ENCODE peak calls at places on chromosomes 3 and 15, in six cellular contexts. Q is A549, H is heart left ventricle, M is ovary, R is vagina, K is body of pancreas. W is an unnamed sample.

GRCh38 chr15:66154581-66154980 is 99.0 kb downstream of the MEGF11 start:
- DNase-seq in M (no peak), K (no peak), Q (no peak), H (no peak), R (no peak), W (no peak)

GRCh38 chr3:123400169-123400568 is 48.7 kb downstream of the ADCY5 start:
- DNase-seq in M (no peak), R (no peak), H (no peak), Q (no peak), K (no peak), W (no peak)

GRCh38 chr3:148916132-148916531 is 51.0 kb downstream of the CPA3 start:
- DNase-seq in M (no peak), H (no peak), R (no peak), K (no peak), Q (no peak), W (no peak)

GRCh38 chr3:184358921-184359350 is 2.5 kb downstream of the CLCN2 start:
- DNase-seq in H (no peak), R (no peak), M (no peak), K (no peak), Q (no peak), W (no peak)

GRCh38 chr15:74209997-74210573 is 7.5 kb upstream of the STRA6 start:
- DNase-seq in H (no peak), M (no peak), K (peak; percentile 58), Q (no peak), R (no peak), W (no peak)

GRCh38 chr15:34754674-34755418 is at the start of gene GJD2:
- DNase-seq in H (no peak), Q (no peak), K (peak; percentile 35), M (no peak), R (no peak), W (no peak)

GRCh38 chr3:69433016-69433937 is 47.4 kb upstream of the FRMD4B start:
- DNase-seq in H (no peak), Q (no peak), M (no peak), K (no peak), R (no peak), W (no peak)

GRCh38 chr3:71580636-71581215 is 2.8 kb downstream of the FOXP1 start:
- DNase-seq in R (no peak), K (no peak), M (no peak), H (no peak), Q (no peak), W (no peak)

GRCh38 chr15:101326462-101327146 is 31.6 kb upstream of the SNRPA1 start:
- DNase-seq in R (no peak), H (no peak), M (no peak), K (no peak), Q (no peak), W (no peak)

GRCh38 chr3:138389841-138390581 is 41.6 kb downstream of the MRAS start:
- DNase-seq in Q (peak; percentile 54), R (no peak), H (no peak), M (peak; percentile 70), K (peak; percentile 49), W (peak; percentile 68)

GRCh38 chr15:49664706-49665105 is 43.9 kb downstream of the DTWD1 start:
- DNase-seq in K (no peak), R (no peak), M (no peak), H (no peak), Q (no peak), W (no peak)

GRCh38 chr3:193078996-193079731 is 161.5 kb upstream of the MB21D2 start:
- DNase-seq in H (no peak), M (no peak), Q (no peak), K (no peak), R (no peak), W (no peak)

GRCh38 chr3:58161435-58162398 is 49.1 kb downstream of the DNASE1L3 start:
- DNase-seq in R (no peak), M (peak; percentile 91), Q (peak; percentile 75), H (peak; percentile 54), K (peak; percentile 73), W (peak; percentile 86)

GRCh38 chr3:61890167-61890566 is 328.8 kb downstream of the PTPRG start:
- DNase-seq in R (no peak), K (no peak), H (no peak), Q (no peak), M (no peak), W (no peak)

GRCh38 chr3:100096866-100097265 is 17.4 kb downstream of the FILIP1L start:
- DNase-seq in K (no peak), Q (no peak), M (no peak), H (no peak), R (no peak), W (no peak)

GRCh38 chr3:74561881-74562280 is 52.6 kb downstream of the CNTN3 start:
- DNase-seq in Q (no peak), R (no peak), M (no peak), K (no peak), H (no peak), W (no peak)

GRCh38 chr3:44687898-44688297 is 24.6 kb upstream of the ZNF502 start:
- DNase-seq in Q (no peak), M (no peak), K (no peak), R (no peak), H (no peak), W (no peak)

GRCh38 chr3:44680921-44681455 is 31.5 kb upstream of the ZNF502 start:
- DNase-seq in H (no peak), K (no peak), R (no peak), M (no peak), Q (no peak), W (no peak)

GRCh38 chr3:44685128-44685800 is 27.2 kb upstream of the ZNF502 start:
- DNase-seq in M (peak; percentile 59), R (no peak), H (peak; percentile 73), Q (no peak), K (peak; percentile 83), W (peak; percentile 63)

GRCh38 chr3:44678480-44679116 is 30.1 kb downstream of the ZNF35 start:
- DNase-seq in Q (no peak), R (no peak), K (no peak), M (no peak), H (no peak), W (no peak)

DNA sequence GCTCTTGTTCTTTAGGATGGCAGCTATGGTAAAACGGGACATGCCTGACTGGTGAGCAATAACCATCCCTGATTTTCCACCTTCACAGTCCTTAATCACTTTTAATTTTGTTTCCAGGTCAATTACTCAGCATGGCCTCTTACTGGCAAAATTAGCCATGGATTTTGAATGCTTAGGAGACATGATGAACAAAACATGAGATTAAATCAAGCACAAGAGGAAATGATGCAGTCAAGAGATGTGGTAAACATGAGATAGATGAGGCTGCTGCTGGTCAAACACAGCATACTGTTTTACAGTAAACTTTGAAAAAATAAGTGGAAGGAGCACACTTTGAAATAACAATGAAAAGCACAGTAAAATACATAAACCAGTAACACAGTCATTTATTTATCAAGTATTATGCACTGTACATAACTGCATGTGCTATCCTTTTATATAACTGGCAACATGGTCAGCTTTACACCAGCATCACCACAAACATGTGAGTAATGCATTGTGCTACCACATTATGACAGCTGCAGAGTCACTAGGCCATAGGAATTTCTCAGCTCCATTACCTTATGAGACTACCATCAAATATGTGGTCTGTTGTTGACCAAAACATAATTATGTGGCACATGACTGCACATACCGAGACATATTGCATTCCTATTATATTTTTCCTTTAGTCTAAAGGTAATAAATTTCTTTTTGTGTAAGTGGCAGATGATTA is 30.1 kb upstream of the ZNF502 start:
- DNase-seq in M (no peak), K (no peak), R (no peak), Q (no peak), H (no peak), W (no peak)
- H3K4me3 ChIP-seq in M (no peak overlapping the region), K (no peak overlapping the region), R (no peak overlapping the region), Q (no peak overlapping the region), H (no peak overlapping the region), W (no peak overlapping the region)

DNA sequence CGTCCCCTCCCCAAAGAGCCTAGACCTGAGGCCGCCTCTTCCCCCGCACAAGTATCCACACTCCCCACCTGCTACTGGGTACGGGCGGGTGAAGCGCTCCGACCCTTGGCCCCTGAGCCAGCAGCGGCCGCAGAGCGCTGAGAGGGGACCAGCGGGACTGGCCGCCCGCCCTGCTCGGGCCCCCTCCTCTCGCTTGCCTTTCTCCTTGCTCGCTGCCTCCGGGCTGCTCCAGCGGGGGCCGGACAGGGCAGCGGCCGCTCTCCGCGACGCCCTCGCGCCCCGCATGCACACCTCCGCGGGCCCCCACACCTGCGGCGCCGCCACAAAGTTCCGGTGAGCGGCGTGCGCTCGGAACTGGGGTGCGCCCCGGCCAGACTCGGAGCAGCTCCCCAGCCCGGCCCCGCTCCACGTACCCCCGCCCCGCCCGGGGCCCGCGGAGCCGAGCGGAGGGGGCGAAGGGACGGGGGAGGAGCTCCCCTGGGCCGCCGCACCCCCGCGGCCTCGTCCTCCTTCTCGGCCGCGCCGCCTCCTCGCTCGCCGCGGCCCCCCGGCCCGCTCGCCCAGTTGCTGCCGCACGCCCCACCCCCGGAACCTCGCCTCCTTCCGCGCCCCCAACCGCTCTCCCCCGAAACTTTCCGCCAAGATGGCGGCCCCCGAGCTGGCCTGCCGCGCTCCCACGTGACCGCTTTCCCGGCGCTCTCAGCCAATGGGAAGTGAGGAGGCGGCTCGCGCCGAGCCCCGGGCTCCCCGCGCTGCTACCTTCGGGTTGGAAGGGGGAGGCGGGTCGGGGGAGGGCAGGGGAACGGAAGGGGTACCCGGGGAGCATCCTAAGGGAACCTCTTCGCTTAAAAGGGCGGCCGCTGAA is 704 bp downstream of the DLG1 start:
- DNase-seq in H (peak; percentile 90), M (peak; percentile 84), Q (peak; percentile 83), K (peak; percentile 87), R (no peak), W (peak; percentile 82)
- TF ChIP-seq POLR2A in H (no peak), M (no peak), Q (peak; percentile 37), K (no peak), R (no peak), W (peak; percentile 20)

GRCh38 chr3:50229490-50229889 is 6.5 kb upstream of the GNAI2 start:
- DNase-seq in R (no peak), H (no peak), K (no peak), M (no peak), Q (no peak), W (no peak)

GRCh38 chr3:50224639-50225038 is 11.4 kb upstream of the GNAI2 start:
- DNase-seq in R (no peak), K (no peak), H (no peak), M (no peak), Q (no peak), W (no peak)

GRCh38 chr3:50227390-50228183 is 8.4 kb upstream of the GNAI2 start:
- DNase-seq in R (no peak), M (peak; percentile 91), H (peak; percentile 91), K (peak; percentile 95), Q (peak; percentile 87), W (peak; percentile 89)

GRCh38 chr3:50230106-50230832 is 5.7 kb upstream of the GNAI2 start:
- DNase-seq in M (no peak), H (no peak), Q (no peak), R (no peak), K (no peak), W (no peak)

DNA sequence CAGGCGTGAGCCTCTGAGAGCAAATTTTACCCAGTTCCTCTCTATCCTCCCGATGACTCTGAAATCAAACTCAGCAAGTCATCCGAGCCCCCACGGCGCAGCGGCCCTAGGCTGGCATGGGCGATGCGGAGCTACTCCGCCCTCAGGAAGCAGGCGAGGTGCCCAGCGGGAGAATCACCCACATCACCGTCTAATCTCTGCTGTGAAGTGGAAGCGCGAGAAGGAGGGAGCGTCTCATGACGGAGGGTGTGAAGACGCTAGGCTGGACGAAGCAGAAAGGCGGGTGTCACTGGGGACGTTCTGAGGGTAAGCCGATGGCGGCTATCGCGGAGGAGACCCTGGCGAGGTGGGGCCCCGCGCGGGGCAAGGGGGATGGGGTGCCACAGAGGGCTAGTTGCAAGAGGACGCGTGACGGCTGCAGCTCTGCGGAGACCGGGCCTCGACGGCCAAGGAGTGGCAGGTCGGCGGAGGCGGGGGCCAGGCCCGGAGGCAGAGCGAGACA is 9.1 kb upstream of the GNAI2 start:
- DNase-seq in Q (peak; percentile 49), H (no peak), R (no peak), M (no peak), K (no peak), W (no peak)
- H3K4me3 ChIP-seq in Q (peak overlapping the region; percentile 59), H (peak overlapping the region; percentile 49), R (peak overlapping the region; percentile 72), M (peak overlapping the region; percentile 70), K (no peak overlapping the region), W (peak overlapping the region; percentile 35)

GRCh38 chr15:40594429-40594836 is 384 bp downstream of the KNL1 start:
- DNase-seq in K (peak; percentile 48), Q (peak; percentile 54), R (no peak), M (no peak), H (peak; percentile 34), W (peak; percentile 20)
- TF ChIP-seq POLR2A in K (no peak), Q (no peak), R (no peak), M (no peak), H (no peak), W (no peak)